ENCODE peak calls at places on chromosomes 11 and 22, in nine cellular contexts. S is GM23338, J is endothelial cell of umbilical vein, X is sigmoid colon, G is SK-N-SH, O is spleen, D is upper lobe of left lung, Z is suprapubic skin, U is K562. L is an unnamed sample.

GRCh38 chr22:48577014-48577690 is 1250.5 kb downstream of the BRD1 start:
- DNase-seq in O (no peak), J (no peak), U (no peak), Z (no peak), S (no peak), X (no peak), G (no peak), D (peak), L (no peak)

GRCh38 chr11:69654001-69654659 is 13.2 kb downstream of the CCND1 start:
- DNase-seq in S (no peak), U (no peak), O (peak), G (peak), J (no peak), D (peak), X (peak), Z (no peak), L (no peak)

GRCh38 chr11:28835790-28836189 is 727.6 kb downstream of the METTL15 start:
- DNase-seq in J (peak), D (no peak), G (no peak), Z (no peak), X (no peak), S (no peak), O (no peak), U (no peak), L (no peak)

GRCh38 chr11:6353367-6353987 is 33.2 kb upstream of the CAVIN3 start:
- DNase-seq in Z (no peak), D (no peak), X (peak), U (peak), S (peak), O (no peak), J (peak), G (peak), L (peak)

GRCh38 chr11:57711414-57712255 is at the start of gene MED19:
- DNase-seq in U (peak), X (peak), S (peak), O (peak), G (no peak), D (peak), J (no peak), Z (peak), L (peak)

GRCh38 chr22:50175191-50175461 is 4.6 kb downstream of the PANX2 start:
- DNase-seq in O (no peak), J (no peak), D (peak), G (no peak), S (no peak), U (no peak), X (no peak), Z (no peak), L (no peak)

GRCh38 chr22:34997921-34998320 is 68.0 kb upstream of the ISX start:
- DNase-seq in D (no peak), U (no peak), O (no peak), X (no peak), J (no peak), Z (no peak), G (no peak), S (no peak), L (no peak)

GRCh38 chr11:114232400-114233070 is 63.7 kb upstream of the NNMT start:
- DNase-seq in G (no peak), X (no peak), U (no peak), O (no peak), Z (no peak), S (no peak), D (peak), J (no peak), L (no peak)

GRCh38 chr11:78020248-78020647 is 2.8 kb downstream of the KCTD14 start:
- DNase-seq in U (no peak), S (peak), O (no peak), G (peak), X (no peak), J (no peak), D (no peak), Z (no peak), L (no peak)

GRCh38 chr11:45665206-45665932 is at the start of gene CHST1:
- DNase-seq in U (peak), D (peak), X (peak), S (peak), J (peak), Z (no peak), O (peak), G (peak), L (peak)

GRCh38 chr22:25514436-25514835 is 50.0 kb upstream of the GRK3 start:
- DNase-seq in S (peak), O (no peak), X (no peak), G (no peak), U (no peak), Z (no peak), J (no peak), D (no peak), L (no peak)

GRCh38 chr11:112995423-112996084 is 34.3 kb downstream of the NCAM1 start:
- DNase-seq in S (no peak), Z (no peak), J (no peak), D (no peak), U (no peak), G (no peak), O (no peak), X (no peak), L (no peak)

GRCh38 chr11:94715225-94715624 is 52.9 kb upstream of the AMOTL1 start:
- DNase-seq in X (no peak), O (no peak), Z (no peak), D (no peak), G (no peak), U (no peak), S (no peak), J (no peak), L (no peak)

GRCh38 chr11:15139101-15139770 is 24.5 kb downstream of the INSC start:
- DNase-seq in S (no peak), O (no peak), J (no peak), X (no peak), Z (no peak), U (no peak), D (no peak), G (no peak), L (no peak)

GRCh38 chr11:118074785-118075184 is 2.1 kb upstream of the TMPRSS4 start:
- DNase-seq in G (no peak), U (no peak), D (no peak), X (no peak), O (no peak), J (no peak), Z (no peak), S (no peak), L (peak)

GRCh38 chr22:32723632-32724031 is 77.9 kb upstream of the TIMP3 start:
- DNase-seq in U (no peak), G (no peak), O (peak), Z (no peak), J (no peak), D (peak), X (peak), S (no peak), L (peak)

GRCh38 chr11:68724293-68724692 is 27.0 kb downstream of the TESMIN start:
- DNase-seq in O (no peak), U (no peak), J (no peak), G (no peak), S (no peak), X (no peak), D (no peak), Z (no peak), L (no peak)

GRCh38 chr22:29914165-29914564 is 31.2 kb downstream of the MTMR3 start:
- DNase-seq in D (no peak), G (peak), O (no peak), J (peak), X (no peak), Z (no peak), S (peak), U (no peak), L (no peak)

GRCh38 chr11:2530131-2530854 is 85.5 kb downstream of the KCNQ1 start:
- DNase-seq in U (no peak), O (peak), Z (peak), J (no peak), G (no peak), S (no peak), X (peak), D (no peak), L (no peak)

GRCh38 chr11:88042238-88043032 is 132.8 kb downstream of the RAB38 start:
- DNase-seq in O (no peak), S (no peak), Z (no peak), D (no peak), J (no peak), U (no peak), X (no peak), G (no peak), L (no peak)

GRCh38 chr22:49193348-49193747 is 634.3 kb downstream of the BRD1 start:
- DNase-seq in G (no peak), J (no peak), D (no peak), Z (no peak), S (no peak), X (no peak), U (no peak), O (peak), L (no peak)

GRCh38 chr11:67290801-67291200 is 1.7 kb downstream of the ANKRD13D start:
- DNase-seq in O (peak), X (peak), G (no peak), J (no peak), U (no peak), D (no peak), S (no peak), Z (no peak), L (no peak)

GRCh38 chr11:119519796-119520195 is 96.8 kb upstream of the THY1 start:
- DNase-seq in X (no peak), S (no peak), D (no peak), G (no peak), Z (no peak), O (no peak), U (no peak), J (no peak), L (no peak)

GRCh38 chr11:4068962-4069361 is 25.6 kb upstream of the RRM1 start:
- DNase-seq in X (no peak), Z (no peak), O (no peak), D (no peak), J (no peak), S (no peak), U (no peak), G (no peak), L (no peak)

GRCh38 chr11:117387992-117388765 is 60.5 kb downstream of the CEP164 start:
- DNase-seq in O (no peak), Z (no peak), X (peak), J (no peak), U (no peak), D (no peak), S (no peak), G (no peak), L (no peak)

GRCh38 chr11:15819679-15820286 is 536.6 kb downstream of the SOX6 start:
- DNase-seq in G (no peak), O (peak), S (peak), D (peak), J (peak), X (peak), U (peak), Z (no peak), L (peak)

GRCh38 chr22:19766506-19767426 is 6.2 kb downstream of the TBX1 start:
- DNase-seq in G (peak), O (peak), J (no peak), D (peak), X (no peak), Z (no peak), S (peak), U (peak), L (peak)

GRCh38 chr11:14229472-14229871 is 129.5 kb downstream of the RRAS2 start:
- DNase-seq in U (no peak), G (no peak), X (no peak), O (peak), Z (no peak), S (peak), D (no peak), J (no peak), L (no peak)

GRCh38 chr22:48632641-48633246 is 1194.9 kb downstream of the BRD1 start:
- DNase-seq in O (no peak), D (peak), S (no peak), U (no peak), G (no peak), Z (no peak), X (no peak), J (no peak), L (no peak)

GRCh38 chr11:85737738-85738137 is 51.7 kb upstream of the CCDC89 start:
- DNase-seq in X (no peak), D (no peak), O (no peak), J (no peak), Z (no peak), G (no peak), S (no peak), U (no peak), L (no peak)

GRCh38 chr11:43868852-43869567 is 11.6 kb upstream of the ALKBH3 start:
- DNase-seq in U (peak), D (no peak), X (no peak), O (no peak), G (no peak), Z (no peak), S (no peak), J (peak), L (no peak)

GRCh38 chr11:1480555-1481482 is 5.8 kb downstream of the MOB2 start:
- DNase-seq in S (no peak), X (peak), D (peak), G (no peak), J (no peak), U (no peak), Z (no peak), O (peak), L (no peak)

GRCh38 chr11:5689551-5689983 is at the start of gene TRIM22:
- DNase-seq in U (no peak), X (no peak), O (no peak), J (peak), S (peak), Z (no peak), D (no peak), G (no peak), L (peak)

GRCh38 chr11:61890536-61891330 is 612 bp downstream of the FADS3 start:
- DNase-seq in G (peak), D (no peak), S (no peak), X (peak), O (peak), Z (no peak), J (peak), U (peak), L (no peak)

GRCh38 chr11:61888043-61888442 is 3.3 kb downstream of the FADS3 start:
- DNase-seq in O (no peak), X (peak), J (peak), G (no peak), S (no peak), U (no peak), D (no peak), Z (no peak), L (no peak)

GRCh38 chr11:61888590-61888989 is 2.8 kb downstream of the FADS3 start:
- DNase-seq in G (no peak), X (no peak), O (no peak), Z (no peak), S (no peak), U (no peak), D (no peak), J (no peak), L (no peak)

GRCh38 chr11:61891331-61892084 is at the start of gene FADS3:
- DNase-seq in Z (peak), O (peak), G (peak), J (peak), D (peak), S (peak), X (peak), U (peak), L (peak)

DNA sequence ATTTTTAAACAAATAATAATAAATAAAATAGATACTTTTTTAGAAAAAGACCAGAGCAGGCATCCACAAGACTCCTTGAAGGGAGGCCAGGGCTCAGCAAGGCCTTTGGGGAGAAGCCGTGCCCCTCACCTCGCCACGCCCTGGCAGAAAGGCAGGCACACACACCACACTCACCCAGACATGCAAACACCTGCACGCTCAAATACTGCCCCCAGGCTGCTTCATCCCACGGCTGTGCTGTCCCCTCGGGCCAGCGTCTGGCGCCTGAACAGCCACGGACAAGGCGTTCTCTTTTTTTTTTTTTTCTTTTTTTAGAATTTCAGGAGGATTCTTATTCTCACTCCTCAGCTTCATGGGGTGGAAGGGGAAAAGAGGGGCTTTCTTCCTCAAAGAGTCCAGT is 1.5 kb downstream of the FADS3 start:
- DNase-seq in Z (no peak), D (no peak), O (no peak), G (no peak), S (no peak), J (no peak), U (no peak), X (no peak), L (no peak)
- H3K4me3 ChIP-seq in Z (peak), D (peak), O (no peak), G (peak), S (peak), J (no peak), U (peak), X (peak), L (no peak)

GRCh38 chr11:64885367-64886286 is 7.2 kb upstream of the EHD1 start:
- DNase-seq in X (no peak), S (no peak), Z (no peak), G (no peak), D (peak), O (peak), U (no peak), J (peak), L (no peak)
- H3K27ac ChIP-seq in X (no peak), S (no peak), Z (no peak), G (no peak), D (peak), O (peak), U (peak), J (peak), L (peak)

GRCh38 chr22:37197451-37198289 is 9.6 kb upstream of the C1QTNF6 start:
- DNase-seq in D (no peak), J (peak), S (no peak), O (peak), X (peak), G (no peak), Z (peak), U (no peak), L (peak)

GRCh38 chr22:37199103-37199838 is 11.2 kb upstream of the C1QTNF6 start:
- DNase-seq in D (peak), Z (peak), X (peak), O (peak), U (peak), J (peak), G (peak), S (peak), L (peak)

GRCh38 chr22:37199839-37200161 is 11.8 kb upstream of the C1QTNF6 start:
- DNase-seq in J (no peak), U (peak), D (no peak), S (peak), Z (peak), G (peak), O (no peak), X (no peak), L (no peak)

GRCh38 chr22:37196539-37197450 is 8.7 kb upstream of the C1QTNF6 start:
- DNase-seq in Z (peak), O (peak), G (peak), X (peak), U (no peak), S (no peak), J (peak), D (peak), L (peak)

GRCh38 chr22:37198290-37199102 is 10.4 kb upstream of the C1QTNF6 start:
- DNase-seq in X (peak), Z (peak), D (peak), J (peak), U (peak), S (peak), O (peak), G (peak), L (peak)
- TF ChIP-seq POLR2AphosphoS5 in X (no peak), Z (no peak), D (no peak), J (no peak), U (no peak), S (no peak), O (no peak), G (no peak), L (no peak)

DNA sequence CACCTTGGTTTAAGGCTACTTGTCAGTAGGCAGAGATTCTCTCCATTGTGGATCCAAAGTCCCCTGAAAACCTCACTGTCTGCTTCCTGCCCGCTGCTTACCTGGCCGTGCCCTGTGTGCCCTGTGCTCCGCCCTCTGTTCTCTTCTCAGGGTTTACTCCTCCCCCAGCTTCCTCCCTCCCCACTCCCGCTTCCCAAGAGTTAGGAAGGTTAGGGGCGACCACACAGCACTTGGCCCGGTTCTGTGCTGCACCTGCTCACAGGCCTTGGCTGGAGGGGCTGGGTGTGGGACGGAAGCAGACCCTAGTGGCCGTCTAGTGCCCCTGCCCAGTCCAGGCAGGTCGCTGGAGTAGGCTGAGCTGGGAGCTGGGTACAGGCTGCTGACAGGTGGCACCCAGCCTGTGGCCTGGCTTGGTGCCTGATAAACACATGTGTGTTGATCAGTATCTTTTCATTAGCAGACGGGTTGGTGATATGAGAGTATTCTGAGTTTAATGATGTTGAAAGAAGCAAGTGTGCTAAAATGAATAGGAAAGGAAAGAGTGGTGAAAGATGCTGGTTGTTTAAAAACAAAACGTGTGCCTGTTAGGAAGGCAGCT is 40.5 kb downstream of the GRAMD4 start:
- DNase-seq in O (no peak), U (no peak), Z (no peak), G (peak), D (peak), X (no peak), S (peak), J (no peak), L (peak)
- H3K4me3 ChIP-seq in O (no peak), U (no peak), Z (no peak), G (no peak), D (no peak), X (no peak), S (no peak), J (no peak), L (no peak)

GRCh38 chr11:12271241-12271640 is 106.1 kb upstream of the PARVA start:
- DNase-seq in S (no peak), J (no peak), D (peak), X (no peak), Z (no peak), U (no peak), O (no peak), G (no peak), L (no peak)

GRCh38 chr11:12272821-12273617 is 104.4 kb upstream of the PARVA start:
- DNase-seq in U (no peak), X (peak), D (no peak), Z (peak), G (no peak), J (no peak), O (no peak), S (no peak), L (no peak)

GRCh38 chr11:12270817-12271216 is 106.6 kb upstream of the PARVA start:
- DNase-seq in J (no peak), Z (no peak), U (no peak), D (no peak), O (no peak), S (no peak), X (no peak), G (no peak), L (no peak)

GRCh38 chr11:12270215-12270797 is 107.1 kb upstream of the PARVA start:
- DNase-seq in J (no peak), Z (no peak), X (no peak), D (no peak), S (no peak), O (no peak), G (no peak), U (no peak), L (no peak)

DNA sequence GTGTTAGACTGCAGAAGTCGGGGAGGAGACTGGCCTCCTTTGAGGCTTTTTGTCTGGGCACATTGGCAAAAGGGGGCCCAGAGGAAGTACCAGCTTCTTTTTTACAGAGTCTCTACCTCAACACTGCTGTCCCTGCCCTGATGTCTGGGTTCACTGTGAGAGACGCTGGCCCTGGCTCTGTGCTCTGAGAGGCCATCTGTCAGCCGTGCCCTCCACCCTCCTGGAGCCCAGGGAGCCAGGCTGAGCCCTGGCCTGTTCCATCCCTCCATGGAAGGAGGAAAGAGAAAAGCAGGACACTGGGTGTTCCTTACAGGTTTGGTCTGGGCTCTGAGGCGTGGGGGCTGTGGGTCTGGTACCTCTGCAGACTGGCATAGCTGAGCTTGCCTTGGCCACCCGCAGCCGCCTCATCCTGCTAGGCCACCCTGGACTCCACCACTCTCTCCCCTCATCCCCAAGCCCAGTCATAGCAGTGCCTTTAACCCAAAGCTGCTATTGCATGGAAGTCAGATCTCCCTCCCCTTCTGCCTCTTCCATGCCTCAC is 105.5 kb upstream of the PARVA start:
- DNase-seq in G (no peak), O (no peak), U (no peak), J (no peak), D (peak), S (no peak), X (peak), Z (no peak), L (no peak)
- H3K27ac ChIP-seq in G (no peak), O (no peak), U (no peak), J (no peak), D (no peak), S (no peak), X (no peak), Z (no peak), L (no peak)

GRCh38 chr11:86800076-86800955 is at the start of gene PRSS23:
- DNase-seq in S (peak), O (peak), Z (no peak), D (peak), G (peak), U (peak), J (peak), X (peak), L (peak)
- TF ChIP-seq POLR2AphosphoS5 in S (no peak), O (peak), Z (no peak), D (no peak), G (peak), U (no peak), J (peak), X (peak), L (peak)